ENCODE peak calls at places on chromosomes 11 and 22, in six cellular contexts. D is HL-60, X is stromal cell of bone marrow, P is SK-N-DZ, L is psoas muscle, T is IMR-90. C is an unnamed sample.

GRCh38 chr11:111301004-111301839 is 2.9 kb downstream of the POU2AF3 start:
- DNase-seq in D (no peak), X (no peak), P (no peak), L (no peak), T (no peak), C (no peak)

GRCh38 chr11:3380706-3381570 is 2.0 kb upstream of the ZNF195 start:
- DNase-seq in D (no peak), X (no peak), P (peak; percentile 86), L (no peak), T (no peak), C (no peak)

GRCh38 chr11:70200212-70200844 is 2.8 kb upstream of the FADD start:
- DNase-seq in D (no peak), X (no peak), P (no peak), L (no peak), T (no peak), C (no peak)

GRCh38 chr11:104946907-104947306 is 21.5 kb downstream of the CASP4 start:
- DNase-seq in D (peak; percentile 38), X (peak; percentile 41), P (no peak), L (no peak), T (peak; percentile 59), C (no peak)

GRCh38 chr11:45661417-45662055 is 3.9 kb downstream of the CHST1 start:
- DNase-seq in D (no peak), X (no peak), P (no peak), L (no peak), T (no peak), C (no peak)

GRCh38 chr11:133896642-133897330 is 51.5 kb upstream of the SPATA19 start:
- DNase-seq in D (no peak), X (no peak), P (no peak), L (no peak), T (no peak), C (no peak)

GRCh38 chr11:100709233-100709999 is 22.3 kb downstream of the ARHGAP42 start:
- DNase-seq in D (no peak), X (peak; percentile 21), P (no peak), L (no peak), T (peak; percentile 56), C (no peak)

GRCh38 chr22:43890901-43891331 is 897 bp downstream of the PNPLA5 start:
- DNase-seq in D (no peak), X (no peak), P (no peak), L (no peak), T (peak; percentile 33), C (no peak)

GRCh38 chr11:117719480-117719879 is 77.5 kb downstream of the DSCAML1 start:
- DNase-seq in D (no peak), X (no peak), P (no peak), L (no peak), T (no peak), C (no peak)

GRCh38 chr11:47714554-47715081 is 551 bp downstream of the AGBL2 start:
- DNase-seq in D (peak; percentile 42), X (no peak), P (no peak), L (peak; percentile 26), T (no peak), C (no peak)

GRCh38 chr22:49663311-49663711 is 164.4 kb downstream of the BRD1 start:
- DNase-seq in D (no peak), X (no peak), P (no peak), L (no peak), T (no peak), C (no peak)

GRCh38 chr11:131666617-131667016 is 296.2 kb downstream of the NTM start:
- DNase-seq in D (no peak), X (peak; percentile 38), P (no peak), L (no peak), T (peak; percentile 70), C (no peak)

GRCh38 chr11:2677127-2677526 is 22.7 kb downstream of the KCNQ1OT1 start:
- DNase-seq in D (peak; percentile 37), X (no peak), P (peak; percentile 30), L (no peak), T (no peak), C (no peak)

GRCh38 chr11:72971211-72971610 is 157.0 kb downstream of the ATG16L2 start:
- DNase-seq in D (no peak), X (no peak), P (no peak), L (no peak), T (no peak), C (no peak)

GRCh38 chr22:20203142-20204099 is 52.6 kb upstream of the CCDC188 start:
- DNase-seq in D (peak; percentile 6), X (no peak), P (no peak), L (no peak), T (peak; percentile 1), C (no peak)

GRCh38 chr11:70616938-70617674 is 218.8 kb downstream of the CTTN start:
- DNase-seq in D (no peak), X (no peak), P (no peak), L (no peak), T (no peak), C (no peak)

GRCh38 chr11:33258631-33259184 is 1.5 kb downstream of the HIPK3 start:
- DNase-seq in D (no peak), X (no peak), P (no peak), L (no peak), T (peak; percentile 56), C (no peak)

GRCh38 chr11:79481795-79482194 is 41.0 kb upstream of the TENM4 start:
- DNase-seq in D (no peak), X (no peak), P (no peak), L (no peak), T (no peak), C (no peak)

GRCh38 chr11:15650105-15650938 is 535.6 kb downstream of the INSC start:
- DNase-seq in D (peak; percentile 87), X (peak; percentile 88), P (peak; percentile 87), L (peak; percentile 95), T (peak; percentile 87), C (peak; percentile 92)

GRCh38 chr11:65928667-65929066 is 9.4 kb downstream of the DRAP1 start:
- DNase-seq in D (peak; percentile 16), X (no peak), P (no peak), L (no peak), T (no peak), C (no peak)

GRCh38 chr11:74325649-74326645 is 14.5 kb upstream of the P4HA3 start:
- DNase-seq in D (no peak), X (peak; percentile 94), P (no peak), L (peak; percentile 85), T (peak; percentile 94), C (peak; percentile 6)

GRCh38 chr11:460331-461199 is 10.5 kb downstream of the PTDSS2 start:
- DNase-seq in D (no peak), X (no peak), P (no peak), L (no peak), T (no peak), C (no peak)

GRCh38 chr22:19942886-19943664 is 1.5 kb upstream of the TXNRD2 start:
- DNase-seq in D (peak; percentile 72), X (peak; percentile 77), P (no peak), L (no peak), T (peak; percentile 94), C (no peak)

GRCh38 chr11:13310443-13310842 is 32.9 kb downstream of the BMAL1 start:
- DNase-seq in D (no peak), X (no peak), P (no peak), L (no peak), T (no peak), C (no peak)

GRCh38 chr11:112334381-112334780 is 73.7 kb upstream of the PLET1 start:
- DNase-seq in D (peak; percentile 18), X (no peak), P (no peak), L (no peak), T (no peak), C (no peak)

GRCh38 chr11:4727171-4727570 is 22.6 kb downstream of the MMP26 start:
- DNase-seq in D (no peak), X (no peak), P (no peak), L (no peak), T (no peak), C (no peak)

GRCh38 chr11:123650901-123651300 is 3.5 kb downstream of the SCN3B start:
- DNase-seq in D (no peak), X (no peak), P (no peak), L (no peak), T (no peak), C (no peak)

GRCh38 chr11:12239396-12240298 is 129.3 kb downstream of the MICAL2 start:
- DNase-seq in D (no peak), X (no peak), P (no peak), L (no peak), T (peak; percentile 48), C (no peak)

GRCh38 chr22:44697423-44698179 is 4.4 kb upstream of the PRR5 start:
- DNase-seq in D (peak; percentile 68), X (peak; percentile 35), P (peak; percentile 68), L (peak; percentile 81), T (peak; percentile 65), C (peak; percentile 27)

GRCh38 chr11:57567512-57568329 is at the start of gene UBE2L6:
- DNase-seq in D (peak; percentile 42), X (no peak), P (peak; percentile 46), L (peak; percentile 50), T (no peak), C (peak; percentile 71)

GRCh38 chr11:122601131-122602125 is 54.1 kb upstream of the UBASH3B start:
- DNase-seq in D (no peak), X (peak; percentile 79), P (no peak), L (no peak), T (peak; percentile 69), C (no peak)